ENCODE peak calls at places on chromosomes 13 and 19, in four cellular contexts. V is A549, D is HepG2, O is GM12878. M is an unnamed sample.

GRCh38 chr19:3785938-3786824 is at the start of gene MATK:
- DNase-seq in V (no peak), D (no peak), O (no peak), M (peak)

GRCh38 chr13:23790591-23791170 is 98.5 kb downstream of the MIPEP start:
- DNase-seq in V (no peak), D (no peak), O (no peak), M (no peak)

GRCh38 chr19:49973987-49974386 is 13.0 kb upstream of the SIGLEC11 start:
- DNase-seq in V (no peak), D (no peak), O (no peak), M (no peak)

GRCh38 chr13:111852701-111853100 is 214.2 kb upstream of the SOX1 start:
- DNase-seq in V (no peak), D (no peak), O (no peak), M (no peak)

GRCh38 chr19:377801-378581 is 31.0 kb downstream of the C2CD4C start:
- DNase-seq in V (no peak), D (no peak), O (no peak), M (no peak)

GRCh38 chr19:18428837-18429674 is 8.9 kb downstream of the ISYNA1 start:
- DNase-seq in V (peak), D (no peak), O (no peak), M (peak)

GRCh38 chr19:15836345-15836594 is 20.8 kb upstream of the OR10H1 start:
- DNase-seq in V (no peak), D (no peak), O (no peak), M (no peak)

GRCh38 chr19:13748169-13748884 is 16.0 kb upstream of the MRI1 start:
- DNase-seq in V (peak), D (no peak), O (no peak), M (peak)

GRCh38 chr13:30835442-30835841 is 70.6 kb upstream of the MEDAG start:
- DNase-seq in V (no peak), D (no peak), O (no peak), M (no peak)

GRCh38 chr19:7595466-7596133 is at the start of gene CAMSAP3:
- DNase-seq in V (peak), D (peak), O (no peak), M (peak)

GRCh38 chr19:13036366-13036976 is 41.2 kb downstream of the NFIX start:
- DNase-seq in V (no peak), D (no peak), O (no peak), M (no peak)

GRCh38 chr13:105336706-105337582 is 1198.5 kb downstream of the EFNB2 start:
- DNase-seq in V (no peak), D (no peak), O (no peak), M (no peak)

GRCh38 chr19:10820173-10820572 is 15.8 kb downstream of the TMED1 start:
- DNase-seq in V (peak), D (no peak), O (no peak), M (peak)

GRCh38 chr13:41017153-41017552 is 2.0 kb downstream of the ELF1 start:
- DNase-seq in V (no peak), D (no peak), O (no peak), M (no peak)

GRCh38 chr19:58367698-58368454 is 5.3 kb upstream of the ZNF497 start:
- DNase-seq in V (no peak), D (no peak), O (no peak), M (no peak)

GRCh38 chr19:10812902-10813404 is 23.1 kb downstream of the TMED1 start:
- DNase-seq in V (peak), D (no peak), O (no peak), M (peak)

GRCh38 chr19:1045247-1045603 is 5.3 kb downstream of the ABCA7 start:
- DNase-seq in V (peak), D (peak), O (no peak), M (peak)

GRCh38 chr13:24135674-24136300 is 24.7 kb upstream of the SPATA13 start:
- DNase-seq in V (no peak), D (no peak), O (no peak), M (no peak)

GRCh38 chr13:113297370-113297871 is 382 bp downstream of the LAMP1 start:
- DNase-seq in V (no peak), D (no peak), O (no peak), M (peak)

GRCh38 chr19:3509566-3509989 is 3.5 kb downstream of the FZR1 start:
- DNase-seq in V (no peak), D (no peak), O (no peak), M (no peak)

GRCh38 chr19:35755550-35756371 is 1.1 kb downstream of the HSPB6 start:
- DNase-seq in V (no peak), D (no peak), O (no peak), M (no peak)

GRCh38 chr19:38655148-38655824 is 7.8 kb downstream of the ACTN4 start:
- DNase-seq in V (no peak), D (no peak), O (no peak), M (no peak)

GRCh38 chr19:21023901-21024300 is 3.4 kb downstream of the ZNF430 start:
- DNase-seq in V (no peak), D (no peak), O (no peak), M (no peak)

GRCh38 chr13:42381165-42381425 is 109.1 kb downstream of the AKAP11 start:
- DNase-seq in V (no peak), D (no peak), O (no peak), M (no peak)
- H3K4me2 ChIP-seq in V (no peak), D (no peak), O (peak), M (no peak)

DNA sequence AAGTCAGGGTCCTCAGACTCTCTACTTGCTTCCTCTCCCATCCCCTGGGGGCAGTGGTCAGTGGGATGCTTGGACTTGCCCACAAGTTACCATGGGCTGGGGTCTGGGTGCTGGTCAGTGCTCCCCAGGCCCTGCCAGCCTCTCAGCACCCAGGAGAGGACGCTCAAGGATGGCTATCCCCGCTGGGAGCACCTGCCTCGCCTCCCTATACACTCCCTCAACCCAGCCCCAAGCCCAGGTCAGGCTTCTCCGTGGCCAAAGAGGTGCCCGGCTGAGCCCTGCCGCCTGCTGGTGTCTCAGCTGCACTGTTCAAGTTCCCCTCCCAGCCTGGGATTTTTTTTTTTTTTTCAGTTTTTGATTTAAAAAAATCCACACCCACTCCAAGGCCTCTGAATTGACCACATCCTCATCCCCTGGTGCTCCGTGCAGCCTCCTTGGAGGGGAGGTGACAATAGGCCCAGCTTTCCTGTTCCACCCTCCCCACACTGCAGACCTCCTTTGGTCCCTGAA is 10.8 kb downstream of the F2RL3 start:
- DNase-seq in V (peak), D (peak), O (no peak), M (peak)
- TF ChIP-seq MYC in V (no peak), D (no peak), O (no peak), M (no peak)

DNA sequence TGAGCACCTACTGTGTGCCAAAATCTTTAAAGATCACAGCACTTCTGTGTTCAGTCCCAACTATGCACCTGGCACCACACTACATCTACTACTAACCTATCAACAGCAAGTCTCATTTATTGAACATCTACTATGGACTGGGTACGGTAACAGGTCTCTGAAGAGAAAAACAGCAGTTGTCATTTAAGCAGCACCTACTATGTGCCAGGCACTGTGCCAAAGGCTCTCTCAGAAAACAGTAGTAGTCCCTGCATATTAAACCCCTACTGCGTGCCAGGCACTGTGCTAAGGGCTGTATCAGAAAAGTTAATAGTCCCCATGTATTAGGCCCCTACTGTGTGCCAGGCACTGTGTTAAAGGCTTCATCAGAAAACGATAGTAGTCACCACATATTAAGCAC is 106.2 kb downstream of the PTPRS start:
- DNase-seq in V (no peak), D (no peak), O (no peak), M (no peak)
- TF ChIP-seq BHLHE40 in V (no peak), D (no peak), O (no peak), M (no peak)

GRCh38 chr19:48757089-48757675 is 1.9 kb downstream of the FGF21 start:
- DNase-seq in V (no peak), D (no peak), O (no peak), M (no peak)

GRCh38 chr19:48757741-48758144 is 2.4 kb downstream of the FGF21 start:
- DNase-seq in V (no peak), D (peak), O (no peak), M (no peak)

GRCh38 chr19:48756686-48757085 is 1.4 kb downstream of the FGF21 start:
- DNase-seq in V (no peak), D (no peak), O (no peak), M (no peak)

GRCh38 chr19:48755787-48756674 is 707 bp downstream of the FGF21 start:
- DNase-seq in V (no peak), D (no peak), O (no peak), M (no peak)

GRCh38 chr19:48760514-48761221 is 5.3 kb downstream of the FGF21 start:
- DNase-seq in V (no peak), D (peak), O (no peak), M (no peak)
- H3K4me2 ChIP-seq in V (no peak), D (peak), O (no peak), M (no peak)

M was measured in K562.